ENCODE peak calls at places on chromosomes 6 and 20, in seven cellular contexts. S is activated CD8-positive, alpha-beta memory T cell treated with anti-CD3 and anti-CD28 coated beads, Interleukin-2, amount 10 ng/mL, durations not matched to agents 7 days and 5 days; Q is GM12892; V is OCI-LY7; N is dermis blood vessel endothelial cell; C is NCI-H1694 treated with DMSO at 0.1 percent for 48 hours; A is CD8-positive, alpha-beta memory T cell. P is an unnamed sample.

GRCh38 chr6:79463721-79464120 is 73.5 kb downstream of the LCA5 start:
- DNase-seq in S (no peak), Q (no peak), V (no peak), N (no peak), C (no peak), A (no peak), P (no peak)

GRCh38 chr20:8782804-8783203 is 286.1 kb upstream of the PLCB4 start:
- DNase-seq in S (no peak), Q (no peak), V (no peak), N (no peak), C (no peak), A (no peak), P (no peak)

GRCh38 chr6:88360203-88360797 is 194.2 kb upstream of the CNR1 start:
- DNase-seq in S (no peak), Q (no peak), V (no peak), N (no peak), C (no peak), A (no peak), P (no peak)

GRCh38 chr6:72238900-72239299 is 352.6 kb downstream of the RIMS1 start:
- DNase-seq in S (no peak), Q (no peak), V (no peak), N (no peak), C (no peak), A (no peak), P (no peak)

GRCh38 chr6:44104661-44105060 is 22.6 kb downstream of the MRPL14 start:
- DNase-seq in S (no peak), Q (no peak), V (no peak), N (peak), C (no peak), A (no peak), P (no peak)

GRCh38 chr20:9200620-9201019 is 131.7 kb downstream of the PLCB4 start:
- DNase-seq in S (no peak), Q (no peak), V (no peak), N (no peak), C (no peak), A (no peak), P (no peak)

GRCh38 chr6:138162104-138162946 is 586 bp downstream of the ARFGEF3 start:
- DNase-seq in S (no peak), Q (peak), V (no peak), N (peak), C (no peak), A (no peak), P (no peak)

GRCh38 chr20:14062786-14063185 is 67.5 kb downstream of the MACROD2 start:
- DNase-seq in S (no peak), Q (no peak), V (no peak), N (no peak), C (no peak), A (no peak), P (no peak)

GRCh38 chr6:13278991-13279390 is 49.3 kb downstream of the TBC1D7 start:
- DNase-seq in S (no peak), Q (no peak), V (no peak), N (no peak), C (no peak), A (no peak), P (no peak)

GRCh38 chr20:7463290-7463689 is 477.0 kb downstream of the HAO1 start:
- DNase-seq in S (no peak), Q (no peak), V (no peak), N (peak), C (no peak), A (no peak), P (no peak)

GRCh38 chr6:130303436-130303835 is 62.4 kb upstream of the TMEM200A start:
- DNase-seq in S (no peak), Q (no peak), V (no peak), N (no peak), C (no peak), A (no peak), P (no peak)

GRCh38 chr6:17725083-17725482 is 18.4 kb upstream of the NUP153 start:
- DNase-seq in S (no peak), Q (no peak), V (no peak), N (peak), C (peak), A (no peak), P (no peak)

GRCh38 chr20:50957798-50958732 is at the start of gene DPM1:
- DNase-seq in S (peak), Q (peak), V (peak), N (peak), C (peak), A (peak), P (peak)

GRCh38 chr6:74534485-74535211 is 671.2 kb downstream of the COL12A1 start:
- DNase-seq in S (no peak), Q (no peak), V (no peak), N (no peak), C (no peak), A (no peak), P (no peak)

GRCh38 chr6:110689275-110689935 is 125.9 kb downstream of the CDK19 start:
- DNase-seq in S (no peak), Q (no peak), V (no peak), N (no peak), C (no peak), A (peak), P (no peak)

GRCh38 chr6:88866856-88867255 is 96.6 kb downstream of the RNGTT start:
- DNase-seq in S (no peak), Q (no peak), V (no peak), N (no peak), C (no peak), A (no peak), P (no peak)